ENCODE peak calls at places on chromosomes 13 and 19, in four cellular contexts. E, Y, O and R are unnamed samples. For H3K4me1, the result is how much of the 10 kb centered on the place peaks cover.

GRCh38 chr19:33476151-33476707 is 45.4 kb downstream of the PEPD start:
- DNase-seq in E (no peak), Y (no peak), O (no peak), R (no peak)

GRCh38 chr19:30450945-30451344 is 78.8 kb downstream of the ZNF536 start:
- DNase-seq in E (no peak), Y (no peak), O (no peak), R (no peak)

GRCh38 chr13:106555631-106556328 is 12.2 kb downstream of the ARGLU1 start:
- DNase-seq in E (no peak), Y (no peak), O (no peak), R (no peak)

GRCh38 chr19:17125052-17125727 is 49.6 kb downstream of the MYO9B start:
- DNase-seq in E (no peak), Y (no peak), O (no peak), R (no peak)

GRCh38 chr19:51509823-51510660 is 8.4 kb upstream of the SIGLEC12 start:
- DNase-seq in E (no peak), Y (no peak), O (no peak), R (peak)

GRCh38 chr19:491146-491741 is 5.0 kb upstream of the MADCAM1 start:
- DNase-seq in E (no peak), Y (no peak), O (no peak), R (no peak)

GRCh38 chr13:41960195-41960699 is 662 bp downstream of the VWA8 start:
- DNase-seq in E (no peak), Y (peak), O (no peak), R (no peak)

GRCh38 chr19:52613299-52613906 is 24.8 kb downstream of the ZNF83 start:
- DNase-seq in E (no peak), Y (no peak), O (no peak), R (no peak)

GRCh38 chr13:106906431-106906996 is 338.6 kb upstream of the ARGLU1 start:
- DNase-seq in E (no peak), Y (no peak), O (no peak), R (no peak)

GRCh38 chr19:55472463-55472862 is 4.0 kb upstream of the ZNF628 start:
- DNase-seq in E (no peak), Y (no peak), O (no peak), R (no peak)

GRCh38 chr19:47723573-47723923 is 10.3 kb downstream of the EHD2 start:
- DNase-seq in E (peak), Y (peak), O (peak), R (no peak)

GRCh38 chr13:79246575-79246949 is 159.5 kb downstream of the RBM26 start:
- DNase-seq in E (no peak), Y (no peak), O (no peak), R (no peak)

GRCh38 chr13:26477681-26478080 is 79.8 kb upstream of the WASF3 start:
- DNase-seq in E (no peak), Y (no peak), O (no peak), R (no peak)

GRCh38 chr13:98103942-98104880 is 38.7 kb upstream of the FARP1 start:
- DNase-seq in E (no peak), Y (no peak), O (no peak), R (no peak)

GRCh38 chr19:42229855-42230331 is 9.8 kb downstream of the ZNF526 start:
- DNase-seq in E (no peak), Y (no peak), O (no peak), R (no peak)

GRCh38 chr19:4589579-4590410 is 30.3 kb upstream of the SEMA6B start:
- DNase-seq in E (no peak), Y (no peak), O (no peak), R (no peak)

GRCh38 chr13:97258801-97259200 is 36.7 kb downstream of the MBNL2 start:
- DNase-seq in E (no peak), Y (no peak), O (no peak), R (no peak)

GRCh38 chr13:53885997-53886396 is 857.4 kb downstream of the OLFM4 start:
- DNase-seq in E (no peak), Y (no peak), O (no peak), R (no peak)

GRCh38 chr19:55654833-55655647 is at the start of gene U2AF2:
- DNase-seq in E (peak), Y (peak), O (peak), R (peak)

GRCh38 chr13:111245781-111246384 is 74.6 kb upstream of the TEX29 start:
- DNase-seq in E (no peak), Y (no peak), O (no peak), R (peak)

GRCh38 chr19:49165111-49165750 is 7.6 kb downstream of the TRPM4 start:
- DNase-seq in E (no peak), Y (peak), O (no peak), R (no peak)
- H3K4me3 ChIP-seq in E (no peak), Y (no peak), O (no peak), R (peak)

GRCh38 chr19:46606019-46606418 is 4.9 kb downstream of the CALM3 start:
- DNase-seq in E (no peak), Y (peak), O (no peak), R (no peak)

GRCh38 chr19:46606681-46607440 is 5.7 kb downstream of the CALM3 start:
- DNase-seq in E (no peak), Y (peak), O (peak), R (no peak)

GRCh38 chr19:46604781-46605355 is 3.7 kb downstream of the CALM3 start:
- DNase-seq in E (no peak), Y (no peak), O (no peak), R (no peak)

GRCh38 chr19:46603752-46604241 is 2.7 kb downstream of the CALM3 start:
- DNase-seq in E (no peak), Y (no peak), O (no peak), R (no peak)

DNA sequence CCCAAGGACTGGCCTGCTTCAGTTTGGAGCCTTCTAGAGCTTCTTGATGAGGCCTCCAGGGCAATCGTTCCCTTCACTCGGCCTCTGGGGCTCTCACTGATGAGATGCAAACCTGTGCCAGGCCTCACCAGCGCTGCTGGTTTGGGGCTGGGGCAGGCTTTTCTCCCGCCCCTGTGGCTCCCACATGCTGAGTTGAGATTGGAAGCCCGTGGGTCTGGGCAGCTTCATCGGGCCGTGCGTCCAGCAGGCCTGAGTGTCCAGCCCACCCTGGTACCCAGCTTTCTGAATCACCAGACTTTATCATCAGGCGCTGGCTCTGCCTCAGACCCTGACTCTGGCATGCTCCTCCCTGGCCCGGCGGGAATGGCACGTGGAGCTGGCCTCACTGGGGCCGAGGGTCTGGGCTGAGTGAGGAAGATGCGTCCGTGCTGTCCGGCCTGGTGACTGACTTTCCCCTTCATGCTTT is 4.3 kb downstream of the CALM3 start:
- DNase-seq in E (no peak), Y (no peak), O (no peak), R (no peak)
- H3K4me1 ChIP-seq in E (under half), Y (under half), O (under half), R (half or more)

GRCh38 chr13:63512095-63512494 is 2096.4 kb upstream of the PCDH20 start:
- DNase-seq in E (no peak), Y (no peak), O (no peak), R (no peak)

GRCh38 chr13:63516124-63516523 is 2100.5 kb upstream of the PCDH20 start:
- DNase-seq in E (no peak), Y (no peak), O (no peak), R (no peak)

DNA sequence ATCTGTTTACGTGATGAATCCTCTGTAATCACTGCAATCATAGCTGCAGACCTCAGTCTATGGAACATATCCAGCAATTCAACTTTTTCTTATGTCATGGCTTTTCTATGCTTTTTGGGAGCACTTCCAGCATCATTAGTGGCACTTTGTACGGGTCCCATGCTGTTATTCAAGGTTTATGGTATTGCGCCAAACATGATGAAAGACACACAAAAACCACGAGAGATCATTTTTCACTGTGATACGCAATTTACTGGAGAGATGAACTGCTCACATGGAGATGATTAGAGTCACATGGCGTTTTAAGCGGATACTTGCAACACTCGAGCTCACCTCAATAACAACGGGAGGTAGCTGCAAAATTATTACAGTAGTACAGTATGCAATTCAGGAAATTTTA is 2101.7 kb upstream of the PCDH20 start:
- DNase-seq in E (no peak), Y (no peak), O (no peak), R (no peak)
- TF ChIP-seq EP300 in E (no peak), Y (no peak), O (no peak), R (no peak)

DNA sequence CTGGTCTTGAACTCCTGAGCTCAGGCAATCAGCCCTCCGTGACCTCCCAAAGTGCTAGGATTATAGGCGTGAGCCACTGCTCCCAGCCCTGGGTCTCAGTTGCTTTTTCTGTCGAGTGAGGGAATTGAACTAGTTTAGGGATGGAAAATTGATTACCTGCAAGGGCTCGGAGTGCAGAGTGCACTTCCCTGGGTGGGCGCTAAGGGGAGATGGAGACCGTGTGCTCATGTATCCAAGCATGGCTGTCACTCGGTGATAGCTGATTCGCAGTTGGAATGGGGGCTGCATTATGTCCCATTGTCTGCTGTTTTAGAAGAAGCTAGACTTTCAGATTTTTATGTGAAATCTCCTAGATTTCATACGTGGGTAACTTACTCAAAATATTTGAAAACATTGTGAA is 139.9 kb upstream of the RFC3 start:
- DNase-seq in E (no peak), Y (no peak), O (no peak), R (no peak)
- H3K4me3 ChIP-seq in E (no peak), Y (no peak), O (no peak), R (no peak)

DNA sequence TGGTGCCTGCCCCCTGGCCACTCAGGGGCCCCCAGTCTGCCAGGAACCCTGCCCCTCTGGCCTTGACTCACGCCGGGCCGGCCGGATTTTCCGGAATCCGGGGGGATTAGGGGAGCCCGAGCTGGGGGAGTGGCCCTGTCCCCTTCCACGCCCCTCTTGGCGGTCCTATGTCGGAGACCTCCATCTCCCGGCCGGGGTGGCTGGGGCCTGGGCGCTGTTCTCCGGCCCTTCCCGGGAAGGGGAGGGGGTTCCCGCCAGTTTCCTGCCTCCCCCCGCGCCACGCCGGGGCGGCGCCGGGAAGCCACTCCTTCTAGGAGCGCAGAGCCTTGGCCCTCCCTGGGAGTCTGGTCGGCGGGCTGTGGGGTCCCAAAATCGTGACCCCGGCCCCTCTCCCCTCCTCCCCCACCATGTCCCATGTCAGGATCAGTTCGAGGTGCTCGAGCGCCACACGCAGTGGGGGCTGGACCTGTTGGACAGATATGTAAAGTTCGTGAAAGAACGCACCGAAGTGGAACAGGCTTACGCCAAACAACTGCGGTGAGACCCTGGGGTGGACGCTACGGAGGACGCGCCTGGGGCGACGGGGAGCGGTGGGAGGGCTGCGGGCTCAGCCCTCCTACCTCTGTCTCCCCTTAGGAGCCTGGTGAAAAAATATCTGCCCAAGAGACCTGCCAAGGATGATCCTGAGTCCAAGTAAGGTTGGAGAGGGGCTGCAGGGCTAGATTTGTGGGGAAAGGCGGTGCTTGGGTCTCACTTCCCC is 1.3 kb downstream of the TRIP10 start:
- DNase-seq in E (no peak), Y (peak), O (peak), R (no peak)
- H3K4me1 ChIP-seq in E (under half), Y (under half), O (under half), R (half or more)

GRCh38 chr13:51636349-51636890 is 52.2 kb downstream of the WDFY2 start:
- DNase-seq in E (no peak), Y (no peak), O (no peak), R (no peak)
- TF ChIP-seq EP300 in E (no peak), Y (no peak), O (no peak), R (no peak)

DNA sequence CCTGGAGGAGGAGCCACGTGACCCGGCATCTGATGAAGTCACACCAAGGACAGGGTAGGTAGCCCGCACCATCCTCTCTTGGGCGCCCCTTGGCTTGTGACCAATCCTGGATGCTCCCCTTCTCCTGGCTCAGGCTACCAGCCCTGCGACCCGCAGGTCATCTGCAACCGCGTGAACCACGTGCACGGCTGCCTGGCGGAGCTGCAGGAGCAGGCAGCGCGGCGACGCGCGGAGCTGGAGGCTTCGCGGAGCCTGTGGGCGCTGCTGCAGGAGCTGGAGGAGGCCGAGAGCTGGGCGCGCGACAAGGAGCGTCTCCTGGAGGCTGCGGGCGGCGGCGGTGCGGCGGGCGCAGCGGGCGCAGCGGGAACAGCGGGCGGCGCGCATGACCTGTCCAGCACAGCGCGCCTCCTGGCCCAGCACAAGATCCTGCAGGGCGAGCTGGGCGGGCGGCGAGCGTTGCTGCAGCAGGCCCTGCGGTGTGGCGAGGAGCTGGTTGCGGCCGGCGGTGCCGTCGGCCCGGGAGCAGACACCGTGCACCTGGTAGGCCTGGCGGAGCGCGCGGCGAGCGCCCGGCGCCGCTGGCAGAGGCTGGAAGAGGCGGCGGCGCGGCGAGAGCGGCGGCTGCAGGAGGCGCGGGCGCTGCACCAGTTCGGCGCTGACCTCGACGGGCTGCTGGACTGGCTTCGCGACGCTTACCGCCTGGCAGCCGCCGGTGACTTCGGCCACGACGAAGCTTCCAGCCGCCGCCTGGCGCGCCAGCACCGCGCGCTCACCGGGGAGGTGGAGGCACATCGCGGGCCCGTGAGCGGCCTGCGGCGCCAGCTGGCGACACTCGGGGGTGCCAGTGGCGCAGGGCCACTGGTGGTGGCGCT is 45.9 kb downstream of the SPTBN4 start:
- DNase-seq in E (no peak), Y (no peak), O (no peak), R (no peak)
- H3K4me3 ChIP-seq in E (no peak), Y (no peak), O (no peak), R (peak)